ENCODE peak calls at places on chromosomes 16 and 17, in four cellular contexts. One of them, this sample, is unnamed.
A peak's percentile ranks its signal among the peaks of the same experiment; 100 is the strongest.

GRCh38 chr17:5262417-5262816 is 19.7 kb upstream of the RABEP1 start:
- DNase-seq in lower lobe of right lung: no peak
- DNase-seq in nephron progenitor cell: no peak
- DNase-seq in RWPE1: no peak
- DNase-seq in this sample: no peak

GRCh38 chr17:43832168-43832975 is 574 bp downstream of the MPP3 start:
- DNase-seq in lower lobe of right lung: peak; percentile 69
- DNase-seq in nephron progenitor cell: peak; percentile 76
- DNase-seq in RWPE1: peak; percentile 85
- DNase-seq in this sample: peak; percentile 67

GRCh38 chr17:1186214-1186820 is 6.5 kb upstream of the ABR start:
- DNase-seq in RWPE1: peak; percentile 51
- DNase-seq in nephron progenitor cell: no peak
- DNase-seq in lower lobe of right lung: no peak
- DNase-seq in this sample: peak; percentile 33

GRCh38 chr17:8015957-8016631 is 13.7 kb downstream of the GUCY2D start:
- DNase-seq in nephron progenitor cell: peak; percentile 67
- DNase-seq in lower lobe of right lung: peak; percentile 76
- DNase-seq in RWPE1: no peak
- DNase-seq in this sample: no peak

GRCh38 chr16:84463221-84463620 is 41.2 kb downstream of the MEAK7 start:
- DNase-seq in RWPE1: no peak
- DNase-seq in lower lobe of right lung: peak; percentile 9
- DNase-seq in nephron progenitor cell: no peak
- DNase-seq in this sample: no peak

GRCh38 chr17:2057130-2057713 is 2.3 kb downstream of the HIC1 start:
- DNase-seq in RWPE1: no peak
- DNase-seq in lower lobe of right lung: no peak
- DNase-seq in nephron progenitor cell: peak; percentile 57
- DNase-seq in this sample: no peak

GRCh38 chr17:33242725-33243124 is 50.4 kb downstream of the ASIC2 start:
- DNase-seq in nephron progenitor cell: no peak
- DNase-seq in lower lobe of right lung: no peak
- DNase-seq in RWPE1: no peak
- DNase-seq in this sample: no peak

GRCh38 chr17:63558441-63558840 is 8.2 kb downstream of the DCAF7 start:
- DNase-seq in lower lobe of right lung: no peak
- DNase-seq in nephron progenitor cell: no peak
- DNase-seq in RWPE1: no peak
- DNase-seq in this sample: no peak

GRCh38 chr17:57236686-57237299 is 19.5 kb upstream of the MSI2 start:
- DNase-seq in RWPE1: no peak
- DNase-seq in nephron progenitor cell: no peak
- DNase-seq in lower lobe of right lung: no peak
- DNase-seq in this sample: no peak

GRCh38 chr16:19323596-19323995 is 38.1 kb downstream of the CLEC19A start:
- DNase-seq in lower lobe of right lung: no peak
- DNase-seq in nephron progenitor cell: no peak
- DNase-seq in RWPE1: no peak
- DNase-seq in this sample: no peak

GRCh38 chr17:75643033-75644017 is 10.1 kb downstream of the SMIM5 start:
- DNase-seq in lower lobe of right lung: no peak
- DNase-seq in RWPE1: no peak
- DNase-seq in nephron progenitor cell: no peak
- DNase-seq in this sample: no peak

GRCh38 chr17:40319651-40320550 is 10.9 kb downstream of the RARA start:
- DNase-seq in nephron progenitor cell: no peak
- DNase-seq in lower lobe of right lung: peak; percentile 77
- DNase-seq in RWPE1: no peak
- DNase-seq in this sample: no peak

GRCh38 chr17:77164483-77165030 is 23.8 kb downstream of the SEC14L1 start:
- DNase-seq in lower lobe of right lung: no peak
- DNase-seq in RWPE1: no peak
- DNase-seq in nephron progenitor cell: no peak
- DNase-seq in this sample: no peak

DNA sequence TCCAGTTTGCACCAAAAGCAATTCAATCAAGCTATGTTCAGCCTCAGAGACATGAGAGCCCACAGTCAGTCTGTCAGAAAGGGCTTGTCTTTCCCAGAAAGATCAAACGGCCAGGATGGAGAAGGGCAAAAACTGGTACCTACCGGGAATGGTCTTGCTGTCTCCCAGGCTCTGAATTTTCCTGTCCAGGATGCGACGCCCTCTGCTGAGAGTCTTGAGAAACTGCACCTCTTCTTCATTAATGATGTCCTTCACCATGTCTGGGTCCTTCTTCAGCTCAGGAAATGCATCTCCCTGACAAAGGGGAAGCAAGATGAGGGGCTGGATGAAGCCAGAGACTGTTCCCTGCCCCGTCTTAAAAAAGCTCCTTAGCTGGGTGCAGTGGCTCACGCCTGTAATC is 15.8 kb upstream of the EXOSC6 start:
- DNase-seq in nephron progenitor cell: peak; percentile 54
- DNase-seq in RWPE1: no peak
- DNase-seq in lower lobe of right lung: no peak
- DNase-seq in this sample: peak; percentile 62
- TF ChIP-seq CTCF in nephron progenitor cell: peak; percentile 53
- TF ChIP-seq CTCF in RWPE1: peak; percentile 63
- TF ChIP-seq CTCF in lower lobe of right lung: peak; percentile 52
- TF ChIP-seq CTCF in this sample: peak; percentile 39

GRCh38 chr17:51487947-51488346 is 227.6 kb downstream of the UTP18 start:
- DNase-seq in nephron progenitor cell: peak; percentile 16
- DNase-seq in RWPE1: peak; percentile 5
- DNase-seq in lower lobe of right lung: no peak
- DNase-seq in this sample: peak; percentile 46
- TF ChIP-seq CTCF in nephron progenitor cell: peak; percentile 37
- TF ChIP-seq CTCF in RWPE1: no peak
- TF ChIP-seq CTCF in lower lobe of right lung: no peak
- TF ChIP-seq CTCF in this sample: peak; percentile 28

GRCh38 chr16:1024126-1024525 is 42.6 kb downstream of the SOX8 start:
- DNase-seq in nephron progenitor cell: peak; percentile 49
- DNase-seq in lower lobe of right lung: no peak
- DNase-seq in RWPE1: no peak
- DNase-seq in this sample: no peak
- TF ChIP-seq CTCF in nephron progenitor cell: no peak
- TF ChIP-seq CTCF in lower lobe of right lung: no peak
- TF ChIP-seq CTCF in RWPE1: no peak
- TF ChIP-seq CTCF in this sample: no peak

GRCh38 chr16:87392823-87393679 is 915 bp downstream of the MAP1LC3B start:
- DNase-seq in RWPE1: peak; percentile 38
- DNase-seq in lower lobe of right lung: peak; percentile 78
- DNase-seq in nephron progenitor cell: peak; percentile 61
- DNase-seq in this sample: peak; percentile 52
- TF ChIP-seq CTCF in RWPE1: peak; percentile 25
- TF ChIP-seq CTCF in lower lobe of right lung: peak; percentile 34
- TF ChIP-seq CTCF in nephron progenitor cell: no peak
- TF ChIP-seq CTCF in this sample: no peak

This sample was measured in MCF 10A.